ENCODE peak calls at places on chromosomes 6 and 20, in ten cellular contexts. M is transverse colon; X is heart left ventricle; T is fibroblast of the aortic adventitia; B is NCI-H1417; P is GM20000; G is A549; Z is omental fat pad; H is dermis microvascular lymphatic vessel endothelial cell; Q is stimulated activated CD4-positive, alpha-beta T cell treated with anti-CD3 and anti-CD28 coated beads, Interleukin-1b, Interleukin-23, amount 100 ng/mL, for 1 hour. A is an unnamed sample.

GRCh38 chr20:60752741-60753420 is 499.2 kb upstream of the CDH4 start:
- DNase-seq in M (no peak), X (no peak), T (no peak), B (no peak), P (no peak), G (no peak), Z (no peak), H (no peak), Q (no peak), A (no peak)

GRCh38 chr6:39884696-39885095 is 49.6 kb downstream of the MOCS1 start:
- DNase-seq in M (no peak), X (no peak), T (peak), B (no peak), P (no peak), G (no peak), Z (no peak), H (no peak), Q (no peak), A (no peak)

GRCh38 chr20:25257756-25258462 is 10.0 kb downstream of the PYGB start:
- DNase-seq in M (peak), X (no peak), T (no peak), B (peak), P (no peak), G (no peak), Z (no peak), H (no peak), Q (no peak), A (no peak)

GRCh38 chr6:1310628-1311399 is 1.1 kb upstream of the FOXQ1 start:
- DNase-seq in M (peak), X (no peak), T (no peak), B (no peak), P (no peak), G (peak), Z (no peak), H (no peak), Q (no peak), A (peak)

GRCh38 chr6:4948781-4949450 is 54.9 kb downstream of the RPP40 start:
- DNase-seq in M (no peak), X (no peak), T (no peak), B (no peak), P (no peak), G (no peak), Z (no peak), H (no peak), Q (no peak), A (no peak)

GRCh38 chr6:45676376-45676775 is 298.6 kb upstream of the SUPT3H start:
- DNase-seq in M (no peak), X (no peak), T (no peak), B (no peak), P (no peak), G (no peak), Z (no peak), H (no peak), Q (no peak), A (no peak)

GRCh38 chr6:89536230-89536629 is 102.3 kb downstream of the LYRM2 start:
- DNase-seq in M (no peak), X (no peak), T (no peak), B (no peak), P (no peak), G (no peak), Z (no peak), H (no peak), Q (no peak), A (peak)

GRCh38 chr6:82362868-82363267 is 749 bp upstream of the TPBG start:
- DNase-seq in M (no peak), X (no peak), T (peak), B (no peak), P (no peak), G (no peak), Z (no peak), H (no peak), Q (no peak), A (no peak)

GRCh38 chr20:20697325-20697845 is 15.1 kb downstream of the RALGAPA2 start:
- DNase-seq in M (peak), X (no peak), T (no peak), B (no peak), P (no peak), G (no peak), Z (no peak), H (no peak), Q (no peak), A (no peak)

GRCh38 chr6:143620461-143620860 is 57.3 kb upstream of the PHACTR2 start:
- DNase-seq in M (no peak), X (no peak), T (peak), B (no peak), P (no peak), G (no peak), Z (no peak), H (no peak), Q (no peak), A (no peak)

GRCh38 chr20:44745122-44745521 is 543 bp upstream of the KCNK15 start:
- DNase-seq in M (no peak), X (no peak), T (no peak), B (no peak), P (no peak), G (no peak), Z (no peak), H (no peak), Q (no peak), A (no peak)

GRCh38 chr6:116682334-116682712 is 1.3 kb downstream of the KPNA5 start:
- DNase-seq in M (no peak), X (no peak), T (peak), B (peak), P (peak), G (no peak), Z (no peak), H (no peak), Q (no peak), A (peak)

GRCh38 chr6:98835149-98836024 is 1.0 kb downstream of the POU3F2 start:
- DNase-seq in M (no peak), X (no peak), T (no peak), B (peak), P (no peak), G (peak), Z (peak), H (no peak), Q (no peak), A (no peak)

GRCh38 chr6:157861814-157862213 is 38.8 kb downstream of the SNX9 start:
- DNase-seq in M (no peak), X (no peak), T (peak), B (no peak), P (no peak), G (peak), Z (no peak), H (peak), Q (no peak), A (no peak)

GRCh38 chr20:7744411-7744810 is 195.8 kb downstream of the HAO1 start:
- DNase-seq in M (no peak), X (no peak), T (peak), B (no peak), P (no peak), G (peak), Z (no peak), H (no peak), Q (no peak), A (no peak)

GRCh38 chr6:21265264-21266044 is 328.1 kb upstream of the SOX4 start:
- DNase-seq in M (no peak), X (no peak), T (no peak), B (no peak), P (no peak), G (no peak), Z (no peak), H (no peak), Q (no peak), A (no peak)

GRCh38 chr6:142378138-142378875 is 76.5 kb downstream of the ADGRG6 start:
- DNase-seq in M (no peak), X (no peak), T (peak), B (peak), P (no peak), G (peak), Z (no peak), H (no peak), Q (no peak), A (peak)

GRCh38 chr6:5732496-5732895 is 274.2 kb downstream of the NRN1 start:
- DNase-seq in M (no peak), X (no peak), T (no peak), B (no peak), P (no peak), G (no peak), Z (no peak), H (no peak), Q (no peak), A (no peak)

GRCh38 chr20:8212286-8212685 is 80.2 kb downstream of the PLCB1 start:
- DNase-seq in M (no peak), X (no peak), T (no peak), B (no peak), P (no peak), G (no peak), Z (no peak), H (no peak), Q (no peak), A (no peak)

GRCh38 chr20:50368813-50369224 is 141.4 kb upstream of the PTPN1 start:
- DNase-seq in M (no peak), X (no peak), T (peak), B (no peak), P (no peak), G (peak), Z (no peak), H (no peak), Q (no peak), A (no peak)

GRCh38 chr20:46666306-46666705 is 15.0 kb upstream of the SLC13A3 start:
- DNase-seq in M (no peak), X (no peak), T (no peak), B (no peak), P (no peak), G (no peak), Z (no peak), H (no peak), Q (no peak), A (no peak)

GRCh38 chr6:109456710-109457595 is 1.4 kb upstream of the MICAL1 start:
- DNase-seq in M (peak), X (peak), T (peak), B (no peak), P (no peak), G (no peak), Z (no peak), H (no peak), Q (no peak), A (no peak)

GRCh38 chr20:9062066-9062465 is 6.8 kb upstream of the PLCB4 start:
- DNase-seq in M (no peak), X (no peak), T (no peak), B (no peak), P (no peak), G (no peak), Z (no peak), H (no peak), Q (no peak), A (no peak)

GRCh38 chr20:2697768-2698167 is 5.2 kb downstream of the EBF4 start:
- DNase-seq in M (no peak), X (no peak), T (no peak), B (peak), P (no peak), G (no peak), Z (no peak), H (no peak), Q (no peak), A (no peak)

GRCh38 chr20:1752045-1752444 is 94.5 kb upstream of the SIRPG start:
- DNase-seq in M (no peak), X (no peak), T (no peak), B (no peak), P (no peak), G (no peak), Z (no peak), H (no peak), Q (no peak), A (no peak)

GRCh38 chr6:18076231-18076630 is 46.2 kb downstream of the NHLRC1 start:
- DNase-seq in M (no peak), X (no peak), T (no peak), B (no peak), P (no peak), G (no peak), Z (no peak), H (no peak), Q (no peak), A (no peak)

GRCh38 chr20:50233325-50234212 is 42.9 kb downstream of the CEBPB start:
- DNase-seq in M (no peak), X (no peak), T (no peak), B (no peak), P (no peak), G (no peak), Z (no peak), H (no peak), Q (no peak), A (no peak)

GRCh38 chr6:34970487-34970886 is 81.4 kb downstream of the ANKS1A start:
- DNase-seq in M (no peak), X (no peak), T (no peak), B (no peak), P (no peak), G (no peak), Z (no peak), H (no peak), Q (no peak), A (no peak)

GRCh38 chr20:3910868-3911267 is 21.7 kb downstream of the PANK2 start:
- DNase-seq in M (no peak), X (no peak), T (no peak), B (no peak), P (no peak), G (no peak), Z (no peak), H (no peak), Q (no peak), A (no peak)

GRCh38 chr6:6131492-6132109 is 124.9 kb upstream of the NRN1 start:
- DNase-seq in M (no peak), X (no peak), T (no peak), B (peak), P (peak), G (peak), Z (no peak), H (peak), Q (no peak), A (no peak)

GRCh38 chr6:37819802-37820712 is 530 bp downstream of the ZFAND3 start:
- DNase-seq in M (peak), X (peak), T (peak), B (peak), P (no peak), G (peak), Z (peak), H (peak), Q (peak), A (peak)

GRCh38 chr6:35663447-35664235 is 25.1 kb downstream of the FKBP5 start:
- DNase-seq in M (no peak), X (no peak), T (peak), B (no peak), P (no peak), G (no peak), Z (no peak), H (no peak), Q (no peak), A (no peak)

GRCh38 chr6:28794175-28795002 is 129.4 kb downstream of the TRIM27 start:
- DNase-seq in M (no peak), X (no peak), T (peak), B (no peak), P (no peak), G (peak), Z (no peak), H (no peak), Q (no peak), A (peak)

GRCh38 chr6:125307964-125308615 is 6.3 kb upstream of the HDDC2 start:
- DNase-seq in M (no peak), X (no peak), T (no peak), B (no peak), P (no peak), G (no peak), Z (no peak), H (no peak), Q (no peak), A (no peak)

GRCh38 chr6:150721411-150722266 is 122.0 kb downstream of the PLEKHG1 start:
- DNase-seq in M (no peak), X (no peak), T (no peak), B (peak), P (no peak), G (no peak), Z (no peak), H (no peak), Q (no peak), A (no peak)

GRCh38 chr6:170042086-170042485 is 248.8 kb downstream of the DLL1 start:
- DNase-seq in M (no peak), X (peak), T (no peak), B (no peak), P (no peak), G (no peak), Z (no peak), H (no peak), Q (no peak), A (no peak)

GRCh38 chr6:53192590-53193232 is 44.1 kb upstream of the GCM1 start:
- DNase-seq in M (no peak), X (no peak), T (no peak), B (peak), P (no peak), G (no peak), Z (no peak), H (no peak), Q (no peak), A (peak)